ENCODE peak calls at places on chromosomes 13 and 19, in ten cellular contexts. E, L, U, N, Q, R, X, S, M and B are unnamed samples.

GRCh38 chr19:48852292-48852691 is 16.0 kb upstream of the HSD17B14 start:
- DNase-seq in U (no peak), M (no peak), N (no peak), Q (no peak), R (no peak), L (no peak), E (no peak), X (no peak), S (no peak), B (no peak)

GRCh38 chr13:95814494-95814893 is 137.6 kb downstream of the DNAJC3 start:
- DNase-seq in S (no peak), N (no peak), E (no peak), R (no peak), L (no peak), M (no peak), U (no peak), Q (no peak), X (no peak), B (no peak)

GRCh38 chr13:24178847-24179845 is 18.6 kb downstream of the SPATA13 start:
- DNase-seq in M (no peak), U (no peak), E (no peak), N (no peak), S (no peak), Q (no peak), L (no peak), X (no peak), R (no peak), B (no peak)

GRCh38 chr13:109166807-109167206 is 537.4 kb downstream of the MYO16 start:
- DNase-seq in S (peak), R (no peak), X (peak), Q (no peak), L (no peak), N (no peak), E (no peak), M (no peak), U (no peak), B (no peak)

GRCh38 chr19:31071157-31071855 is 277.9 kb downstream of the TSHZ3 start:
- DNase-seq in L (no peak), N (no peak), Q (no peak), M (no peak), S (peak), R (no peak), E (no peak), U (no peak), X (no peak), B (no peak)

GRCh38 chr13:110132178-110132975 is 174.6 kb downstream of the COL4A1 start:
- DNase-seq in N (no peak), M (no peak), R (no peak), S (no peak), Q (no peak), E (no peak), L (no peak), X (no peak), U (no peak), B (no peak)

GRCh38 chr13:21435710-21436151 is 23.4 kb downstream of the ZDHHC20 start:
- DNase-seq in N (peak), M (no peak), L (peak), E (peak), U (peak), X (peak), R (peak), Q (no peak), S (no peak), B (peak)

GRCh38 chr19:57934820-57935665 is at the start of gene ZNF418:
- DNase-seq in U (peak), N (no peak), R (peak), S (no peak), X (peak), E (peak), L (no peak), M (peak), Q (peak), B (peak)

GRCh38 chr19:56221851-56222250 is 19.8 kb downstream of the ZSCAN5C start:
- DNase-seq in M (no peak), L (no peak), E (no peak), X (no peak), Q (no peak), R (no peak), N (no peak), S (no peak), U (no peak), B (no peak)
- TF ChIP-seq CTCF in M (no peak), L (no peak), E (no peak), X (no peak), Q (no peak), R (no peak), N (peak), S (no peak), U (no peak), B (no peak)

GRCh38 chr13:91135949-91136348 is 211.5 kb upstream of the MIR17HG start:
- DNase-seq in M (no peak), Q (no peak), U (no peak), S (no peak), L (no peak), X (no peak), R (no peak), E (no peak), N (no peak), B (peak)
- TF ChIP-seq CTCF in M (no peak), Q (no peak), U (no peak), S (no peak), L (no peak), X (no peak), R (no peak), E (no peak), N (no peak), B (no peak)

GRCh38 chr19:18322318-18322758 is 538 bp downstream of the LSM4 start:
- DNase-seq in R (no peak), X (peak), N (peak), S (no peak), M (no peak), Q (no peak), L (peak), E (no peak), U (peak), B (peak)

GRCh38 chr19:18320865-18321728 is 1.8 kb downstream of the LSM4 start:
- DNase-seq in N (no peak), Q (no peak), L (no peak), X (no peak), M (no peak), S (no peak), U (no peak), E (no peak), R (no peak), B (no peak)

GRCh38 chr19:18321729-18322091 is 1.2 kb downstream of the LSM4 start:
- DNase-seq in M (no peak), N (peak), L (no peak), X (peak), Q (no peak), S (no peak), E (no peak), R (no peak), U (peak), B (no peak)

GRCh38 chr19:18317998-18318800 is 4.7 kb downstream of the LSM4 start:
- DNase-seq in Q (no peak), S (no peak), L (no peak), X (no peak), M (no peak), N (no peak), U (peak), E (no peak), R (peak), B (no peak)

GRCh38 chr19:18319591-18320135 is 3.2 kb downstream of the LSM4 start:
- DNase-seq in E (no peak), N (no peak), R (peak), S (no peak), Q (no peak), M (no peak), X (no peak), U (no peak), L (no peak), B (no peak)
- TF ChIP-seq CTCF in E (no peak), N (no peak), R (no peak), S (no peak), Q (no peak), M (no peak), X (no peak), U (no peak), L (no peak), B (no peak)

GRCh38 chr13:27371932-27372331 is 52.5 kb upstream of the GTF3A start:
- DNase-seq in Q (no peak), U (no peak), S (no peak), E (no peak), X (no peak), N (no peak), R (peak), L (no peak), M (no peak), B (no peak)
- TF ChIP-seq CTCF in Q (no peak), U (no peak), S (no peak), E (no peak), X (no peak), N (no peak), R (peak), L (no peak), M (no peak), B (no peak)

DNA sequence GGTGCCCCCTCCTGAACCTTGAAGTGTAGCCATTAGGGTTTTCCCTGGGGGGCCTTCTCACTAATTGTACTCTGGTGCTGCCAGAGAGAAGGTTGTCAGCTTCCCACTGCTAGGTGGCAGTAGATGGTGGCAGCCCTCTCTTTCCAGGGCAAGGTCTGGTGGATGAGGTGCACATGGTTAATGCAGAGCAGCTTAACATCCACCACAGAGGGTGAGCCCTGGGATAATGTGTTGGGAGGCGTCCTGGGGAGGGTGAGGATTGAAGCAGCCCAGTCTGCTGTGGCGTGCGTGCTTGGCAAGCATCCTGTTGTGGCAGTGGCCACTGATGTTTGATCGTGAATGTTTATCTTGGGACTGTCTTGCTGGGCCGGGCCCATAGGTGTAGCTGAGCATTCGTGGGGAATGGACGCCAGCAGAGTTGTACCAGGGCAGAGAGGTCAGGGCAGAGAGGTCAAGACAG is 5.8 kb downstream of the EGLN2 start:
- DNase-seq in U (no peak), R (peak), E (no peak), N (peak), M (no peak), Q (no peak), L (no peak), X (no peak), S (no peak), B (no peak)
- TF ChIP-seq CTCF in U (no peak), R (peak), E (no peak), N (peak), M (peak), Q (no peak), L (no peak), X (no peak), S (no peak), B (peak)

GRCh38 chr19:46860125-46860845 is 512 bp upstream of the ARHGAP35 start:
- DNase-seq in S (peak), E (peak), U (peak), R (peak), M (peak), L (peak), N (peak), Q (peak), X (peak), B (peak)
- TF ChIP-seq CTCF in S (no peak), E (no peak), U (no peak), R (peak), M (no peak), L (no peak), N (no peak), Q (no peak), X (no peak), B (no peak)

GRCh38 chr19:8340341-8341096 is 2.5 kb downstream of the KANK3 start:
- DNase-seq in S (no peak), N (no peak), X (no peak), U (no peak), L (no peak), R (peak), Q (no peak), M (no peak), E (no peak), B (no peak)
- TF ChIP-seq CTCF in S (no peak), N (no peak), X (peak), U (peak), L (peak), R (no peak), Q (peak), M (peak), E (no peak), B (no peak)